ENCODE peak calls at places on chromosomes 13 and 19, in seven cellular contexts. M is body of pancreas, R is tibial nerve, S is aorta, D is cardiac muscle cell, Q is uterus, N is testis. G is an unnamed sample.

GRCh38 chr19:22545751-22546150 is 88.4 kb upstream of the ZNF492 start:
- DNase-seq in M (peak), S (peak), D (peak), Q (peak), R (no peak), N (peak), G (no peak)

GRCh38 chr19:29404951-29405727 is 120.7 kb upstream of the VSTM2B start:
- DNase-seq in N (peak), Q (peak), S (no peak), D (no peak), M (no peak), R (no peak), G (peak)

GRCh38 chr13:25691654-25692053 is 319.9 kb downstream of the ATP8A2 start:
- DNase-seq in N (no peak), S (no peak), D (no peak), Q (no peak), R (no peak), M (no peak), G (no peak)

GRCh38 chr13:76762731-76763130 is 123.5 kb downstream of the KCTD12 start:
- DNase-seq in N (no peak), M (no peak), D (peak), Q (no peak), S (no peak), R (no peak), G (no peak)

GRCh38 chr19:19543640-19544039 is 5.6 kb downstream of the CILP2 start:
- DNase-seq in Q (no peak), M (no peak), S (no peak), N (no peak), R (no peak), D (no peak), G (no peak)

GRCh38 chr13:110352735-110353134 is 45.7 kb downstream of the COL4A2 start:
- DNase-seq in D (no peak), Q (no peak), M (no peak), R (no peak), N (no peak), S (no peak), G (no peak)

GRCh38 chr19:58356236-58356970 is 3.1 kb upstream of the A1BG start:
- DNase-seq in R (no peak), Q (no peak), N (no peak), S (no peak), D (peak), M (no peak), G (no peak)

GRCh38 chr19:7869453-7869909 is 4.7 kb downstream of the PRR36 start:
- DNase-seq in Q (peak), M (peak), D (peak), N (peak), S (no peak), R (no peak), G (peak)

GRCh38 chr13:102132896-102133295 is 269.0 kb downstream of the FGF14 start:
- DNase-seq in R (no peak), D (no peak), M (no peak), Q (no peak), N (no peak), S (no peak), G (no peak)

GRCh38 chr19:2171349-2172145 is 7.8 kb downstream of the DOT1L start:
- DNase-seq in S (no peak), N (peak), R (no peak), M (peak), Q (no peak), D (peak), G (no peak)

GRCh38 chr13:63198076-63198475 is 1782.4 kb upstream of the PCDH20 start:
- DNase-seq in D (peak), Q (no peak), M (peak), R (no peak), S (no peak), N (no peak), G (no peak)

GRCh38 chr13:28568286-28568685 is 73.4 kb upstream of the FLT1 start:
- DNase-seq in N (peak), R (no peak), Q (peak), S (peak), D (peak), M (peak), G (no peak)

GRCh38 chr13:110137677-110138008 is 169.3 kb downstream of the COL4A1 start:
- DNase-seq in Q (peak), N (peak), M (peak), S (no peak), D (peak), R (no peak), G (peak)

GRCh38 chr19:33311326-33311682 is 9.0 kb upstream of the CEBPA start:
- DNase-seq in M (peak), N (no peak), D (no peak), R (no peak), Q (no peak), S (no peak), G (no peak)
- H3K27ac ChIP-seq in M (peak), N (no peak), D (no peak), R (no peak), Q (no peak), S (no peak), G (no peak)

DNA sequence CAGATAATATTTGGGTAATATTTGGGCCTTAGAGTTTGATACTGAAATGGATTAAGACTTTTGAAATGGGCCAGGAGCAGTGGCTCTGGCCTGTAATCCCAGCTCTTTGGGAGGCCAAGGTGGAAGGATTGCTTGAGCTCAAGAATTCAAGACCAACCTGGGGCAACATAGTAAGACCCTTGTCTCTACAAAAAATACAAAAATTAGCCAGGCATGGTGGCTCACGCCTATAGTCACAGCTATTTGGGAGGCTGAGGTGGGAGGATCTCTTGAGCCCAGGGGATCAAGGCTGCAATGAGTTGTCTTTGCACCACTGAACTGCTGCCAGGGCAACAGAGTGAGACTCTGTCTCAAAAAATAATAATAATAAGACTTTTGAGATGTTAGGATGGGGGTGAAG is 926 bp upstream of the ZNF836 start:
- DNase-seq in S (no peak), D (no peak), N (no peak), Q (no peak), M (no peak), R (no peak), G (no peak)
- H3K27ac ChIP-seq in S (no peak), D (no peak), N (no peak), Q (peak), M (peak), R (peak), G (no peak)

GRCh38 chr19:44740351-44740824 is 8.1 kb upstream of the BCL3 start:
- DNase-seq in S (no peak), D (no peak), M (no peak), Q (no peak), N (no peak), R (no peak), G (no peak)

GRCh38 chr19:44737238-44738160 is 11.0 kb upstream of the BCL3 start:
- DNase-seq in S (no peak), R (no peak), N (no peak), D (peak), Q (no peak), M (peak), G (no peak)

GRCh38 chr19:44738161-44738535 is 10.4 kb upstream of the BCL3 start:
- DNase-seq in R (no peak), Q (no peak), D (no peak), N (no peak), S (no peak), M (no peak), G (no peak)

GRCh38 chr19:44741258-44741731 is 7.2 kb upstream of the BCL3 start:
- DNase-seq in R (no peak), S (no peak), M (peak), D (peak), Q (no peak), N (no peak), G (peak)

DNA sequence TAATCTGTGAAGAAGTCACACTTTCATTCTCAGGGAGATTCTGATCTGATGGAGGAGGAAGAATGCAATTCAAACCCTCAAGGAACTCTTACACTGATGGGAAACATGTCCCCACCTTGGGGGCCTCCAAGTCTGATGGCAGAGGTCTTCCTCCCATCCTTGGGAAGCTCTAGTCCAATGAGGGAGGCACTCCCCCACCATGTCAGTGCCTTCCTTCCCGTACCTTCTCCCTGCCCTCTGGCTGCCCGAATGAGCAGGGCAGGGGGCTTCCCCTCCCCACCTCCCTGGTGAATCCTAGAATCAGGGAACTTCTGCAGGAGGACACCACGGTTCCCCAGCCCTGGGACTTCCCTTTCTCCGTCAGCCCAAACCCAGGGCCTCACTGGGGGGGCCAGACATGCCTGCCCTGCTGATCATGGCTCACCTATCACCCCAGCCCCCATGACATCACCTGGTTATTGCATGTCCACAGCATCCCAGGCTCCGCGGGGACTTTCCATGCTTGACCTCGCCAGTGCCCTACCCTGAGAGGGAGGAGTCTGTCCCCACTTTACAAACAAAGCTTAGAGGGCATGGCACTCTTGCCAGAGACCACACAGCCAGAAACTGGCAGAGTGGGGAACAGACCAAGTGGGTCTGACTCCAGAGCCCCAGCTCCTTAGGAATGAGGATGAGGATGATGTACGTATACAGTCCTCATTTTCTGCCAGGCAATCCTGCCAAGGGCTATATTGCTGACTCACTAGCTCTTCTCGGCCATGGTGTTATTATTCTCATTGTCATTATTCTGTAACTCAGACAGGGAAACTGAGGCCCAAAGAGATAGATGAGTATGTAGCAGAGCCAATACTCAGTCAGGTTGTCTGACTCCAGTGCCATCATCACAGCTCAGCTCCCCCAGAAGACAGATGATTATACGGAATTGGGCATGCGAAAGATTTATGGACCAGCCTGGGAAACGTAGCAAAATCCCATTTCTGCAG is 9.6 kb upstream of the BCL3 start:
- DNase-seq in N (no peak), R (no peak), D (no peak), S (no peak), Q (no peak), M (peak), G (no peak)
- H3K27ac ChIP-seq in N (no peak), R (no peak), D (no peak), S (no peak), Q (no peak), M (peak), G (peak)

GRCh38 chr13:22111152-22111783 is 440.4 kb downstream of the FGF9 start:
- DNase-seq in R (no peak), M (no peak), S (no peak), N (no peak), Q (no peak), D (no peak), G (no peak)
- H3K27ac ChIP-seq in R (no peak), M (peak), S (peak), N (no peak), Q (no peak), D (no peak), G (no peak)

GRCh38 chr19:38519988-38520387 is 86.5 kb downstream of the RYR1 start:
- DNase-seq in S (no peak), N (no peak), D (no peak), Q (no peak), M (no peak), R (no peak), G (no peak)

GRCh38 chr19:38516802-38517201 is 83.3 kb downstream of the RYR1 start:
- DNase-seq in D (no peak), Q (no peak), S (peak), N (no peak), M (no peak), R (no peak), G (no peak)

GRCh38 chr19:38517321-38517720 is 83.8 kb downstream of the RYR1 start:
- DNase-seq in S (peak), N (no peak), Q (no peak), M (no peak), R (no peak), D (no peak), G (no peak)

GRCh38 chr19:38515906-38516305 is 82.4 kb downstream of the RYR1 start:
- DNase-seq in Q (no peak), M (no peak), S (peak), R (no peak), D (no peak), N (no peak), G (no peak)

DNA sequence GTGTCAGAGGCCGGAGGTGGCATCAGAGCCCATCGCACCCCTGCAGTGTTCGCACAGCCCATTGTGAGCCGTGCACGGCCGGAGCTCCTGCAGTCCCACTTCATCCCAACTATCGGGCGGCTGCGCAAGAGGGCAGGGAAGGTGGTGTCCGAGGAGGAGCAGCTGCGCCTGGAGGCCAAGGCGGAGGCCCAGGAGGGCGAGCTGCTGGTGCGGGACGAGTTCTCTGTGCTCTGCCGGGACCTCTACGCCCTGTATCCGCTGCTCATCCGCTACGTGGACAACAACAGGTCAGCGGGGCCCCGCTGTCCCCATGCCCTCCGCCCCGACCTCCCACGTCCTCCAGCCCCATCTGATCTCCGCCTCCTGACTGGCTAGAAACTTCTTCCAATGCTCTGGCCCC is 85.7 kb downstream of the RYR1 start:
- DNase-seq in R (no peak), N (no peak), S (peak), D (no peak), M (no peak), Q (no peak), G (no peak)
- H3K27ac ChIP-seq in R (no peak), N (no peak), S (no peak), D (no peak), M (no peak), Q (no peak), G (no peak)

GRCh38 chr19:49676690-49677231 is 310 bp upstream of the PRMT1 start:
- DNase-seq in D (peak), R (peak), M (peak), N (peak), S (peak), Q (peak), G (peak)

GRCh38 chr19:49676136-49676689 is 858 bp upstream of the PRMT1 start:
- DNase-seq in N (peak), S (peak), R (peak), Q (peak), D (peak), M (peak), G (peak)

GRCh38 chr19:49667473-49667872 is 1.7 kb downstream of the BCL2L12 start:
- DNase-seq in N (no peak), Q (no peak), M (no peak), R (no peak), S (no peak), D (no peak), G (no peak)

GRCh38 chr19:49669511-49669910 is 3.8 kb downstream of the BCL2L12 start:
- DNase-seq in R (no peak), S (no peak), N (no peak), D (no peak), Q (no peak), M (no peak), G (no peak)

GRCh38 chr19:49672131-49672919 is 4.7 kb upstream of the PRMT1 start:
- DNase-seq in Q (peak), S (peak), N (peak), M (peak), R (peak), D (peak), G (peak)
- H3K27ac ChIP-seq in Q (no peak), S (no peak), N (no peak), M (peak), R (peak), D (peak), G (peak)

GRCh38 chr19:39360599-39360998 is 18.4 kb downstream of the SAMD4B start:
- DNase-seq in D (no peak), Q (no peak), R (no peak), M (no peak), S (no peak), N (no peak), G (no peak)
- H3K27ac ChIP-seq in D (no peak), Q (no peak), R (peak), M (no peak), S (no peak), N (no peak), G (no peak)

DNA sequence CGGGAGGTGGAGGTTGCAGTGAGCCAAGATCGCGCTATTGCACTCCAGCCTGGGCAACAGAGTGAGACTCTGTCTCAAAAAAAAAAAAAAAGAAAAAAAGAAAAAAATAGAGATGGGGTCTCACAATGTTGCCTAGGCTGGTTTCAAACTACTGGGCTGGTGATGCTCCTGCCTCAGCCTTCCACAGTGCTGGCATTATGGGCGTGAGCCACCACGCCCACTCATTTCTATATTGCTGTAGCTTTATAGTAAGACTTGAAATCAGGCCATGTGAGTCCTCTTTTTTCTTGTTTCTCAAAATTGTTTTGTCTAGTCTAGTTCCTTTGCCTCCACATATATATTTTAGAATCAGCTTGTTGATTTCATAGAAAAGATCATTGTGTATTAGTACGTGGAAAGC is 18.3 kb downstream of the DNM2 start:
- DNase-seq in N (no peak), M (no peak), S (no peak), R (no peak), Q (no peak), D (no peak), G (no peak)
- H3K27ac ChIP-seq in N (no peak), M (no peak), S (no peak), R (no peak), Q (no peak), D (peak), G (no peak)

DNA sequence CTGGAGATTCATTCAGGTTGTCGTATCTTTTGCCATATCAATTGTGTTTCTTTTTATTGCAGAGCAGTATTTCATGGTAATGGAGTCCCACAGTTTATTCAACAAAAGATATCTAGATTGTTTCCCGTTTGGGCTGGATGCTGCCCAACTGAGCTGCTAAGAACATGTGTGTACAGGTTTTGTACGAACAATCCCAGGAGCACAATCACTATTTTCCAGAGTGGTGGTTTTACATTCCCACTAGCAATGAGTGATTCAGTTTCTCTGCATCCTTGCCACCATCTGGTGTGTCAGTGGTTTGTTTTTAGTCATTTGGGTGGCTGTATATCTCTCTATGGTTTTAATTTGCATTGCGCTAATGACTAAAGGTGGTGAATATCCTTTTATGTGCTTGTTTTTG is 52.7 kb upstream of the ZDHHC20 start:
- DNase-seq in N (no peak), R (no peak), D (no peak), M (no peak), S (no peak), Q (no peak), G (peak)
- H3K27ac ChIP-seq in N (no peak), R (no peak), D (no peak), M (no peak), S (no peak), Q (no peak), G (no peak)